ENCODE peak calls at places on chromosomes 6 and 20, in five cellular contexts. E, Z, B, J and I are unnamed samples.

GRCh38 chr6:154675602-154676088 is 57.6 kb upstream of the SCAF8 start:
- DNase-seq in E (peak), Z (peak), B (peak), J (peak), I (peak)

GRCh38 chr6:169312658-169313346 is 59.2 kb upstream of the THBS2 start:
- DNase-seq in E (no peak), Z (peak), B (no peak), J (no peak), I (no peak)

GRCh38 chr6:111024661-111025060 is 42.8 kb downstream of the RPF2 start:
- DNase-seq in E (no peak), Z (peak), B (no peak), J (no peak), I (no peak)

GRCh38 chr20:48734104-48734749 is 93.6 kb downstream of the PREX1 start:
- DNase-seq in E (no peak), Z (no peak), B (no peak), J (no peak), I (no peak)

GRCh38 chr6:41726876-41727275 is 8.5 kb downstream of the TFEB start:
- DNase-seq in E (no peak), Z (no peak), B (no peak), J (no peak), I (no peak)

GRCh38 chr6:170206317-170206621 is 84.6 kb downstream of the DLL1 start:
- DNase-seq in E (no peak), Z (no peak), B (no peak), J (no peak), I (no peak)

GRCh38 chr20:32441638-32442037 is 83.5 kb downstream of the ASXL1 start:
- DNase-seq in E (no peak), Z (no peak), B (no peak), J (no peak), I (no peak)

GRCh38 chr20:32707691-32708581 is 34.2 kb upstream of the C20orf203 start:
- DNase-seq in E (no peak), Z (no peak), B (peak), J (no peak), I (no peak)

GRCh38 chr6:74041420-74041819 is 345.4 kb downstream of the CD109 start:
- DNase-seq in E (no peak), Z (no peak), B (no peak), J (no peak), I (no peak)

GRCh38 chr6:10627800-10628199 is 66.6 kb downstream of the C6orf52 start:
- DNase-seq in E (no peak), Z (no peak), B (no peak), J (no peak), I (no peak)

GRCh38 chr6:35532141-35532540 is 19.4 kb upstream of the TULP1 start:
- DNase-seq in E (no peak), Z (no peak), B (no peak), J (no peak), I (no peak)

GRCh38 chr6:167056370-167056769 is 57.2 kb downstream of the CEP43 start:
- DNase-seq in E (peak), Z (peak), B (no peak), J (no peak), I (no peak)

GRCh38 chr6:73487473-73487872 is 25.9 kb downstream of the MTO1 start:
- DNase-seq in E (no peak), Z (no peak), B (no peak), J (no peak), I (no peak)

GRCh38 chr6:44476849-44477248 is 89.3 kb downstream of the CDC5L start:
- DNase-seq in E (no peak), Z (no peak), B (no peak), J (no peak), I (no peak)

GRCh38 chr20:8805737-8806442 is 263.0 kb upstream of the PLCB4 start:
- DNase-seq in E (no peak), Z (no peak), B (peak), J (no peak), I (no peak)

GRCh38 chr20:13552061-13552460 is 86.7 kb downstream of the TASP1 start:
- DNase-seq in E (no peak), Z (peak), B (peak), J (no peak), I (no peak)

GRCh38 chr20:35166242-35166830 is 5.5 kb upstream of the PROCR start:
- DNase-seq in E (no peak), Z (no peak), B (no peak), J (no peak), I (no peak)

GRCh38 chr6:38150681-38151296 is 331.3 kb downstream of the ZFAND3 start:
- DNase-seq in E (no peak), Z (no peak), B (no peak), J (no peak), I (no peak)

GRCh38 chr6:75279418-75279817 is 5.2 kb downstream of the TMEM30A start:
- DNase-seq in E (no peak), Z (no peak), B (no peak), J (no peak), I (no peak)

GRCh38 chr6:156560476-156560875 is 216.7 kb upstream of the ARID1B start:
- DNase-seq in E (no peak), Z (no peak), B (no peak), J (no peak), I (no peak)

GRCh38 chr6:20028143-20028542 is 184.1 kb downstream of the MBOAT1 start:
- DNase-seq in E (no peak), Z (no peak), B (no peak), J (no peak), I (no peak)